ENCODE peak calls at places on chromosomes 13 and 19, in ten cellular contexts. One of them, this sample, is unnamed.

GRCh38 chr13:30504081-30504480 is 38.3 kb upstream of the HMGB1 start:
- DNase-seq in A673: no peak
- DNase-seq in AG04450: no peak
- DNase-seq in psoas muscle: no peak
- DNase-seq in OCI-LY7: no peak
- DNase-seq in ovary: no peak
- DNase-seq in heart right ventricle: no peak
- DNase-seq in CD8-positive, alpha-beta T cell: no peak
- DNase-seq in adrenal gland: no peak
- DNase-seq in DND-41: peak; percentile 12
- DNase-seq in this sample: no peak

GRCh38 chr19:51311388-51312257 is at the start of gene IGLON5:
- DNase-seq in OCI-LY7: no peak
- DNase-seq in psoas muscle: no peak
- DNase-seq in DND-41: no peak
- DNase-seq in adrenal gland: no peak
- DNase-seq in CD8-positive, alpha-beta T cell: no peak
- DNase-seq in ovary: no peak
- DNase-seq in heart right ventricle: no peak
- DNase-seq in A673: peak; percentile 16
- DNase-seq in AG04450: no peak
- DNase-seq in this sample: no peak

GRCh38 chr13:48547663-48548092 is 14.8 kb upstream of the RCBTB2 start:
- DNase-seq in heart right ventricle: no peak
- DNase-seq in OCI-LY7: no peak
- DNase-seq in A673: no peak
- DNase-seq in AG04450: no peak
- DNase-seq in adrenal gland: no peak
- DNase-seq in ovary: no peak
- DNase-seq in psoas muscle: no peak
- DNase-seq in CD8-positive, alpha-beta T cell: no peak
- DNase-seq in DND-41: no peak
- DNase-seq in this sample: no peak

GRCh38 chr13:49620170-49620621 is 8.1 kb upstream of the ARL11 start:
- DNase-seq in OCI-LY7: peak; percentile 74
- DNase-seq in adrenal gland: no peak
- DNase-seq in CD8-positive, alpha-beta T cell: no peak
- DNase-seq in DND-41: no peak
- DNase-seq in A673: no peak
- DNase-seq in ovary: no peak
- DNase-seq in heart right ventricle: no peak
- DNase-seq in AG04450: no peak
- DNase-seq in psoas muscle: no peak
- DNase-seq in this sample: no peak

GRCh38 chr19:790971-791604 is 6.2 kb upstream of the PTBP1 start:
- DNase-seq in A673: no peak
- DNase-seq in OCI-LY7: no peak
- DNase-seq in AG04450: no peak
- DNase-seq in ovary: no peak
- DNase-seq in psoas muscle: no peak
- DNase-seq in CD8-positive, alpha-beta T cell: no peak
- DNase-seq in heart right ventricle: no peak
- DNase-seq in DND-41: no peak
- DNase-seq in adrenal gland: no peak
- DNase-seq in this sample: no peak

GRCh38 chr19:4981681-4981958 is 12.7 kb downstream of the KDM4B start:
- DNase-seq in heart right ventricle: no peak
- DNase-seq in DND-41: no peak
- DNase-seq in CD8-positive, alpha-beta T cell: no peak
- DNase-seq in adrenal gland: no peak
- DNase-seq in psoas muscle: no peak
- DNase-seq in AG04450: no peak
- DNase-seq in A673: no peak
- DNase-seq in ovary: no peak
- DNase-seq in OCI-LY7: peak; percentile 28
- DNase-seq in this sample: no peak

GRCh38 chr19:50794074-50794777 is 4.0 kb downstream of the ACP4 start:
- DNase-seq in adrenal gland: no peak
- DNase-seq in OCI-LY7: peak; percentile 62
- DNase-seq in CD8-positive, alpha-beta T cell: no peak
- DNase-seq in A673: peak; percentile 64
- DNase-seq in heart right ventricle: no peak
- DNase-seq in DND-41: peak; percentile 51
- DNase-seq in ovary: no peak
- DNase-seq in AG04450: no peak
- DNase-seq in psoas muscle: no peak
- DNase-seq in this sample: no peak

GRCh38 chr19:4057913-4058695 is 8.6 kb downstream of the ZBTB7A start:
- DNase-seq in psoas muscle: peak; percentile 94
- DNase-seq in DND-41: peak; percentile 4
- DNase-seq in A673: peak; percentile 44
- DNase-seq in heart right ventricle: peak; percentile 87
- DNase-seq in OCI-LY7: no peak
- DNase-seq in AG04450: peak; percentile 48
- DNase-seq in adrenal gland: peak; percentile 97
- DNase-seq in ovary: peak; percentile 91
- DNase-seq in CD8-positive, alpha-beta T cell: no peak
- DNase-seq in this sample: peak; percentile 70

GRCh38 chr13:52067237-52067636 is 42.7 kb downstream of the UTP14C start:
- DNase-seq in AG04450: no peak
- DNase-seq in DND-41: no peak
- DNase-seq in CD8-positive, alpha-beta T cell: no peak
- DNase-seq in adrenal gland: no peak
- DNase-seq in psoas muscle: no peak
- DNase-seq in A673: no peak
- DNase-seq in heart right ventricle: no peak
- DNase-seq in OCI-LY7: peak; percentile 8
- DNase-seq in ovary: no peak
- DNase-seq in this sample: no peak

DNA sequence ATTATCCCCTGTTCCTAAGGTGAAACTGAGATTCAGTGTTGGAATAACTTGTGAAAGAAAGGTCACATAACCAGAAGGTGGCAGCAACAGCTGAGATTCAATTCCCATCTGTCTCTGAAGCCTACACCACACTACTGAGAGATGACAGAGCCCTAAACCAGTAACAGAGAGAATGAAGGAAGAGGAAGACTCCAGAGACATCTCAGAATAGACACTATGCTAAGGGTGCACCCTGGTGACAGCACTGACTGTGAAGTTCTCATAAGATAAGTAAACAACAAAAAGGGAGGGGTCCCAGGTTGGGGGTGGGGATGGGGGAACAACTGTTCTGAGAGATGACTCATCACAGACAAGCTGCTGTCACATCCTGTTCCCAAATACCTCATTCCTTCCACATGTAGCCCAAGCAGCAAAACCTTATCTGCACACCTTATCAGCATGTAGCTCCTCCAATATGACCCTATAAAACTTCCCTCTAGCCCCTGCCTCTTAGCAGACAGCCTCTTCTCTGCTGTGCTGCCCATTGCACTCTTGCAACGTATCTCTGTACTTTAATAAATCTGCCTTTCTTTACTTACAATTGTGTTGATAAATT is 46.5 kb downstream of the UTP14C start:
- DNase-seq in DND-41: peak; percentile 34
- DNase-seq in A673: peak; percentile 25
- DNase-seq in CD8-positive, alpha-beta T cell: no peak
- DNase-seq in AG04450: no peak
- DNase-seq in ovary: no peak
- DNase-seq in psoas muscle: no peak
- DNase-seq in OCI-LY7: peak; percentile 16
- DNase-seq in heart right ventricle: no peak
- DNase-seq in adrenal gland: no peak
- DNase-seq in this sample: no peak
- TF ChIP-seq CTCF in DND-41: no peak
- TF ChIP-seq CTCF in A673: no peak
- TF ChIP-seq CTCF in CD8-positive, alpha-beta T cell: no peak
- TF ChIP-seq CTCF in AG04450: no peak
- TF ChIP-seq CTCF in ovary: no peak
- TF ChIP-seq CTCF in psoas muscle: no peak
- TF ChIP-seq CTCF in OCI-LY7: peak; percentile 46
- TF ChIP-seq CTCF in heart right ventricle: peak; percentile 31
- TF ChIP-seq CTCF in adrenal gland: no peak
- TF ChIP-seq CTCF in this sample: no peak

GRCh38 chr19:55617426-55617825 is 6.9 kb downstream of the ZNF784 start:
- DNase-seq in A673: no peak
- DNase-seq in CD8-positive, alpha-beta T cell: no peak
- DNase-seq in DND-41: no peak
- DNase-seq in heart right ventricle: no peak
- DNase-seq in AG04450: no peak
- DNase-seq in adrenal gland: no peak
- DNase-seq in psoas muscle: no peak
- DNase-seq in OCI-LY7: no peak
- DNase-seq in ovary: no peak
- DNase-seq in this sample: no peak

GRCh38 chr19:55618426-55618825 is 5.9 kb downstream of the ZNF784 start:
- DNase-seq in A673: no peak
- DNase-seq in ovary: no peak
- DNase-seq in CD8-positive, alpha-beta T cell: no peak
- DNase-seq in heart right ventricle: no peak
- DNase-seq in psoas muscle: no peak
- DNase-seq in AG04450: no peak
- DNase-seq in DND-41: no peak
- DNase-seq in adrenal gland: no peak
- DNase-seq in OCI-LY7: no peak
- DNase-seq in this sample: no peak

GRCh38 chr19:55615553-55616394 is 8.6 kb downstream of the ZNF784 start:
- DNase-seq in psoas muscle: no peak
- DNase-seq in adrenal gland: no peak
- DNase-seq in A673: no peak
- DNase-seq in CD8-positive, alpha-beta T cell: no peak
- DNase-seq in ovary: no peak
- DNase-seq in AG04450: no peak
- DNase-seq in DND-41: no peak
- DNase-seq in heart right ventricle: no peak
- DNase-seq in OCI-LY7: no peak
- DNase-seq in this sample: no peak

GRCh38 chr19:55614711-55615552 is 9.4 kb downstream of the ZNF784 start:
- DNase-seq in OCI-LY7: no peak
- DNase-seq in psoas muscle: no peak
- DNase-seq in ovary: no peak
- DNase-seq in AG04450: no peak
- DNase-seq in adrenal gland: no peak
- DNase-seq in DND-41: no peak
- DNase-seq in heart right ventricle: no peak
- DNase-seq in CD8-positive, alpha-beta T cell: no peak
- DNase-seq in A673: no peak
- DNase-seq in this sample: no peak

DNA sequence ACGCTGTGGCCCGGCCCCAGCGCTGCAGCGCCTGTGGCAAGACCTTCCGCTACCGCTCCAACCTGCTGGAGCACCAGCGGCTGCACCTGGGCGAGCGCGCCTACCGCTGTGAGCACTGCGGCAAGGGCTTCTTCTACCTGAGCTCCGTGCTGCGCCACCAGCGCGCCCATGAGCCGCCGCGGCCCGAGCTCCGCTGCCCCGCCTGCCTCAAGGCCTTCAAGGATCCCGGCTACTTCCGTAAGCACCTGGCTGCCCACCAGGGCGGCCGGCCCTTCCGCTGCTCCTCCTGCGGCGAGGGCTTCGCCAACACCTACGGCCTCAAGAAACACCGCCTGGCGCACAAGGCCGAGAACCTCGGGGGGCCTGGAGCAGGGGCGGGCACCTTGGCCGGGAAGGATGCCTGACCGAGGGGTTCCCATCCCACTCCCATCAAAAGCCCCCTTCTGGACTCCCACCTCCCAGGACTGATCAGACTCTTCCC is 7.9 kb downstream of the ZNF784 start:
- DNase-seq in DND-41: no peak
- DNase-seq in AG04450: no peak
- DNase-seq in psoas muscle: no peak
- DNase-seq in CD8-positive, alpha-beta T cell: no peak
- DNase-seq in ovary: no peak
- DNase-seq in A673: no peak
- DNase-seq in OCI-LY7: no peak
- DNase-seq in adrenal gland: no peak
- DNase-seq in heart right ventricle: no peak
- DNase-seq in this sample: no peak
- H3K27ac ChIP-seq in DND-41: no peak overlapping the region
- H3K27ac ChIP-seq in AG04450: no peak overlapping the region
- H3K27ac ChIP-seq in psoas muscle: no peak overlapping the region
- H3K27ac ChIP-seq in CD8-positive, alpha-beta T cell: no peak overlapping the region
- H3K27ac ChIP-seq in ovary: no peak overlapping the region
- H3K27ac ChIP-seq in A673: no peak overlapping the region
- H3K27ac ChIP-seq in OCI-LY7: no peak overlapping the region
- H3K27ac ChIP-seq in adrenal gland: no peak overlapping the region
- H3K27ac ChIP-seq in heart right ventricle: no peak overlapping the region
- H3K27ac ChIP-seq in this sample: no peak overlapping the region

DNA sequence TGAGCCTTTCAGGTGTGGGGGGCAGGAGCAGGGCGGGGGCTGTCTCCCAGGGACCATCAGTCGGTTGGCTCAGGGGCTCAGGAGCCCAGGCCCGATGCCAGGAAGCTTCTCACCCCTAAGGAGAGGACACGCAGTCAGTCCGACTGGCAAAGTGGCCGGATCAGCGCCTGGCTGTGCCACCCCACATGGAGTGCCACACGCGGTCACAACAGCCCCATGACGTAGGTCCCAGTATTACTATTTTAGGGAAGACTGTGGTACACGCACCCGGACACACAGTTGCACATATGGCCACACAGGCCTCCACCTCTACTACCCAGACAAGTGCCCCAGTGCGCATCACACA is 29.3 kb upstream of the GRTP1 start:
- DNase-seq in psoas muscle: no peak
- DNase-seq in adrenal gland: no peak
- DNase-seq in OCI-LY7: peak; percentile 9
- DNase-seq in ovary: no peak
- DNase-seq in DND-41: no peak
- DNase-seq in heart right ventricle: no peak
- DNase-seq in CD8-positive, alpha-beta T cell: no peak
- DNase-seq in AG04450: no peak
- DNase-seq in A673: no peak
- DNase-seq in this sample: no peak
- H3K4me3 ChIP-seq in psoas muscle: peak overlapping the region; percentile 84
- H3K4me3 ChIP-seq in adrenal gland: no peak overlapping the region
- H3K4me3 ChIP-seq in OCI-LY7: peak overlapping the region; percentile 77
- H3K4me3 ChIP-seq in ovary: no peak overlapping the region
- H3K4me3 ChIP-seq in DND-41: peak overlapping the region; percentile 25
- H3K4me3 ChIP-seq in heart right ventricle: peak overlapping the region; percentile 82
- H3K4me3 ChIP-seq in CD8-positive, alpha-beta T cell: peak overlapping the region; percentile 61
- H3K4me3 ChIP-seq in AG04450: peak overlapping the region; percentile 79
- H3K4me3 ChIP-seq in A673: peak overlapping the region; percentile 57
- H3K4me3 ChIP-seq in this sample: peak overlapping the region; percentile 85

GRCh38 chr19:49264258-49264657 is 60.7 kb downstream of the SLC6A16 start:
- DNase-seq in A673: no peak
- DNase-seq in ovary: no peak
- DNase-seq in heart right ventricle: no peak
- DNase-seq in DND-41: no peak
- DNase-seq in adrenal gland: no peak
- DNase-seq in AG04450: no peak
- DNase-seq in OCI-LY7: no peak
- DNase-seq in CD8-positive, alpha-beta T cell: no peak
- DNase-seq in psoas muscle: no peak
- DNase-seq in this sample: no peak

GRCh38 chr19:49255674-49256073 is 69.3 kb downstream of the SLC6A16 start:
- DNase-seq in ovary: no peak
- DNase-seq in heart right ventricle: no peak
- DNase-seq in DND-41: no peak
- DNase-seq in AG04450: no peak
- DNase-seq in CD8-positive, alpha-beta T cell: no peak
- DNase-seq in OCI-LY7: no peak
- DNase-seq in adrenal gland: no peak
- DNase-seq in A673: no peak
- DNase-seq in psoas muscle: no peak
- DNase-seq in this sample: no peak

GRCh38 chr19:49256691-49257090 is 68.3 kb downstream of the SLC6A16 start:
- DNase-seq in DND-41: no peak
- DNase-seq in adrenal gland: no peak
- DNase-seq in psoas muscle: no peak
- DNase-seq in heart right ventricle: no peak
- DNase-seq in ovary: no peak
- DNase-seq in CD8-positive, alpha-beta T cell: no peak
- DNase-seq in A673: no peak
- DNase-seq in AG04450: no peak
- DNase-seq in OCI-LY7: no peak
- DNase-seq in this sample: no peak

GRCh38 chr19:49261602-49262001 is 63.4 kb downstream of the SLC6A16 start:
- DNase-seq in CD8-positive, alpha-beta T cell: no peak
- DNase-seq in DND-41: no peak
- DNase-seq in heart right ventricle: no peak
- DNase-seq in psoas muscle: no peak
- DNase-seq in OCI-LY7: no peak
- DNase-seq in A673: no peak
- DNase-seq in ovary: no peak
- DNase-seq in adrenal gland: no peak
- DNase-seq in AG04450: no peak
- DNase-seq in this sample: no peak
- TF ChIP-seq CTCF in CD8-positive, alpha-beta T cell: no peak
- TF ChIP-seq CTCF in DND-41: no peak
- TF ChIP-seq CTCF in heart right ventricle: no peak
- TF ChIP-seq CTCF in psoas muscle: no peak
- TF ChIP-seq CTCF in OCI-LY7: no peak
- TF ChIP-seq CTCF in A673: no peak
- TF ChIP-seq CTCF in ovary: no peak
- TF ChIP-seq CTCF in adrenal gland: no peak
- TF ChIP-seq CTCF in AG04450: no peak
- TF ChIP-seq CTCF in this sample: no peak